ENCODE peak calls at places on chromosomes 3 and 15, in four cellular contexts. I, S, Y and E are unnamed samples.

GRCh38 chr3:195895900-195896360 is 12.4 kb downstream of the TNK2 start:
- DNase-seq in I (peak), S (no peak), Y (peak), E (peak)

GRCh38 chr15:38885477-38885952 is 320.9 kb upstream of the RASGRP1 start:
- DNase-seq in I (no peak), S (no peak), Y (no peak), E (no peak)

GRCh38 chr15:70726753-70727152 is 36.6 kb downstream of the UACA start:
- DNase-seq in I (no peak), S (no peak), Y (no peak), E (no peak)

GRCh38 chr15:84598993-84599392 is 1.8 kb upstream of the ZSCAN2 start:
- DNase-seq in I (peak), S (peak), Y (no peak), E (peak)

GRCh38 chr3:45145223-45145622 is 955 bp downstream of the CDCP1 start:
- DNase-seq in I (no peak), S (no peak), Y (no peak), E (peak)

GRCh38 chr3:197487911-197488391 is 67.8 kb downstream of the BDH1 start:
- DNase-seq in I (peak), S (peak), Y (no peak), E (peak)

GRCh38 chr3:112061152-112061551 is 25.0 kb upstream of the C3orf52 start:
- DNase-seq in I (no peak), S (no peak), Y (no peak), E (no peak)

GRCh38 chr3:98655666-98656065 is 62.3 kb upstream of the CPOX start:
- DNase-seq in I (no peak), S (peak), Y (no peak), E (no peak)

GRCh38 chr15:82894971-82895520 is 57.5 kb downstream of the HOMER2 start:
- DNase-seq in I (no peak), S (no peak), Y (no peak), E (peak)